ENCODE peak calls at places on chromosomes 4 and X, in seven cellular contexts. M is PC-3, N is GM23338, J is GM23248, E is SK-N-SH, C is HCT116, I is OCI-LY7. U is an unnamed sample. For H3K4me1, the result is how much of the 10 kb centered on the place peaks cover.

GRCh38 chr4:21802406-21802805 is 146.2 kb downstream of the KCNIP4 start:
- DNase-seq in M (peak), I (no peak), N (no peak), E (no peak), C (no peak), J (peak), U (no peak)

GRCh38 chr4:83850435-83850834 is 314.5 kb downstream of the GPAT3 start:
- DNase-seq in N (peak), J (peak), M (peak), C (no peak), I (no peak), E (no peak), U (no peak)

GRCh38 chr4:140168936-140169335 is 15.0 kb upstream of the MAML3 start:
- DNase-seq in E (no peak), C (no peak), I (no peak), N (no peak), M (no peak), J (no peak), U (no peak)

GRCh38 chr4:121827851-121828250 is 4.2 kb upstream of the CCNA2 start:
- DNase-seq in N (no peak), C (no peak), E (no peak), I (no peak), J (peak), M (peak), U (no peak)

GRCh38 chr4:11640584-11640983 is 211.9 kb upstream of the HS3ST1 start:
- DNase-seq in M (peak), N (no peak), E (no peak), C (no peak), J (no peak), I (no peak), U (no peak)

GRCh38 chr4:152661649-152662048 is 18.1 kb downstream of the TMEM154 start:
- DNase-seq in N (no peak), J (no peak), I (peak), C (no peak), E (no peak), M (no peak), U (no peak)

GRCh38 chr4:182738283-182739047 is 178.7 kb downstream of the DCTD start:
- DNase-seq in M (peak), E (no peak), I (no peak), J (peak), C (no peak), N (no peak), U (no peak)

GRCh38 chr4:141416677-141417363 is 196.1 kb downstream of the ZNF330 start:
- DNase-seq in N (peak), M (no peak), I (no peak), E (no peak), C (no peak), J (peak), U (no peak)

GRCh38 chr4:34723606-34724005 is 1520.7 kb downstream of the ARAP2 start:
- DNase-seq in M (no peak), C (no peak), I (no peak), E (no peak), J (no peak), N (no peak), U (no peak)

GRCh38 chrX:138921031-138921430 is 209.5 kb upstream of the FGF13 start:
- DNase-seq in M (peak), N (no peak), E (no peak), I (no peak), J (no peak), C (no peak), U (no peak)

GRCh38 chr4:8353158-8353495 is 83.6 kb downstream of the HTRA3 start:
- DNase-seq in M (no peak), E (no peak), I (no peak), J (no peak), N (no peak), C (no peak), U (no peak)

GRCh38 chr4:152997771-152998487 is 61.8 kb downstream of the FHDC1 start:
- DNase-seq in E (no peak), N (no peak), J (no peak), C (no peak), I (no peak), M (peak), U (peak)

GRCh38 chr4:8867624-8868320 is 3.9 kb downstream of the HMX1 start:
- DNase-seq in M (no peak), I (no peak), N (peak), E (no peak), J (no peak), C (no peak), U (no peak)

GRCh38 chrX:96889726-96890125 is 6.0 kb downstream of the RPA4 start:
- DNase-seq in N (peak), I (no peak), E (no peak), J (no peak), C (no peak), M (no peak), U (no peak)

GRCh38 chr4:71064521-71064920 is 71.1 kb downstream of the DCK start:
- DNase-seq in N (no peak), J (no peak), M (no peak), I (no peak), E (no peak), C (no peak), U (no peak)

GRCh38 chr4:71063711-71064110 is 70.3 kb downstream of the DCK start:
- DNase-seq in C (no peak), N (no peak), E (no peak), M (no peak), J (no peak), I (no peak), U (no peak)

GRCh38 chr4:71065991-71066390 is 72.5 kb downstream of the DCK start:
- DNase-seq in N (no peak), M (no peak), C (no peak), I (no peak), J (no peak), E (no peak), U (no peak)

GRCh38 chr4:71066737-71067716 is 73.6 kb downstream of the DCK start:
- DNase-seq in I (no peak), E (no peak), M (peak), C (no peak), N (no peak), J (no peak), U (no peak)

DNA sequence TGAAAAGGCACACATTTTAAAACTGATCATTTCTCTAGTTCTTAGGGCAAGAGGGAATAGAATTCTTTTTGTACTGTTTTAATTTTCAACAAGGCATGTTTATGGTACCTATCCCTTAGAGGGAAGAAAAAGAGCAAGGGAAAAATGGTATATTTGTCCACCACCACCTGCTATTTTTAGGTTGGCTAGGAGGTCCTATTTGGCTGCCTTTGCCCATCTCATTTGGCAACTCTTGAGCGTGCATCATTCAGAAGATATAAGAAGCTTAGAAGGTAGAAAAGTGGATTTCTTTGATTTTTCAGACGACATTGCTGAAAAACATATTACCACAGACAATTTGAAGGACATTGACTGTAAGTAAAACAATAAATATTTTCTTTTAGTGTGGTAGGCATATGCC is 69.0 kb downstream of the DCK start:
- DNase-seq in N (no peak), I (no peak), M (no peak), C (no peak), E (no peak), J (no peak), U (no peak)
- TF ChIP-seq EZH2phosphoT487 in N (no peak), I (no peak), M (no peak), C (no peak), E (no peak), J (no peak), U (no peak)

GRCh38 chr4:188624370-188624769 is 485.1 kb downstream of the TRIML1 start:
- DNase-seq in M (no peak), I (no peak), C (no peak), J (no peak), E (no peak), N (no peak), U (no peak)
- H3K4me1 ChIP-seq in M (under half), I (under half), C (under half), J (under half), E (under half), N (under half), U (under half)

GRCh38 chr4:128831526-128832252 is 22.2 kb downstream of the JADE1 start:
- DNase-seq in C (no peak), N (peak), J (no peak), I (no peak), E (peak), M (no peak), U (peak)

GRCh38 chr4:128830906-128831525 is 21.5 kb downstream of the JADE1 start:
- DNase-seq in M (no peak), N (no peak), J (no peak), C (no peak), E (no peak), I (peak), U (no peak)

GRCh38 chr4:128837198-128837597 is 27.7 kb downstream of the JADE1 start:
- DNase-seq in I (no peak), N (no peak), C (no peak), J (no peak), E (no peak), M (no peak), U (no peak)

GRCh38 chr4:128835498-128836222 is 26.2 kb downstream of the JADE1 start:
- DNase-seq in J (no peak), E (no peak), N (no peak), M (no peak), C (no peak), I (no peak), U (no peak)

DNA sequence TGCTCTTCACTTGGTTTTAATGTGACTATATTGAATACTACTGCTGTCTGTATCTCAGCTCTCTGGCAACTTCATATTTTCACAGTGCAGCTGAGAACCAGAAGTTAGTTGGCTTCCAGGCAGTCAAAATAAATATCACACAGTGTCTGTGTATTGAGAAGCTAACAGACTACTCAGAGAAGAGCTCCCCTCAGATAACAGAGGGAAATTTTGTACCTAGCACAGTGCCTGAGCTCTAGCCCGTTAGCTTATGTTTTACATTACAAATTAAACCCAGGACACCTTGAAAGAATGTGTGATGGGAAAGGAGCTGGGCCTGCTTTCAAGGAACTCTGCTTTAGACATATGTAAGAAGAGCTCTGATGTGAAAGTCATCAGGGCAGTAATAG is 22.7 kb downstream of the JADE1 start:
- DNase-seq in N (no peak), E (no peak), M (no peak), C (no peak), J (no peak), I (no peak), U (no peak)
- TF ChIP-seq EZH2phosphoT487 in N (no peak), E (no peak), M (no peak), C (no peak), J (no peak), I (no peak), U (no peak)

DNA sequence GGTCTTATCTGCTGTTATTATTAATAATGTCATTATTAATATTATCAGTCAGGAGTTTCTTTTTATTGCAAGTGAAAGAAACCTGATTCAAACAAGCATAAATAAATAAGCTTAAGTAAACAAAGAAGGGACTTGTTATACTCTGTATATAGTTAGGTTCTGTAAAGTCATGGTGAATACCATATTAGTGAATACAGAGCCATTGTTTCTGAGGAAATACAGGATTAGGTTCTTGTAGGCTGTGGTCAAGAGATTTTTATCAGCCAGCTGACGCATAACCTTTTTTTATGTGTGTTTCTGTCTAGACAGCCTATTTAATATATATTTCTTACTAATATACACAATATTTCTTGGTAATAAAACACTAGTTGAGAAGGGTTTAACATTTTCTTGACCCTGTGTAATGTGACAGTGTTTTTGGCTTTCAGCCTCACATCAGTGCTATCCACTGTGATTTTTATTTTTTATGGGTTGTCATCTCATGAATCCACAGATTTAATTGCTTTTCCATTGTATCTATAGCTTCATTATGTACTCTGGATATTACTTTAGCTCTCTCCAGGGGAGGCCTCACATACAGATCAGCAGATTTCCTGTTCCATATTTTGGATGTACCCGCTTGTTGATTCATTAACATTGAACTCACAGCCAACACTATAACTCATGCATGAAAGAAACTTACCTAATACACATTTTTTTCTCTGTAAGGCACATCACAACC is 8.0 kb downstream of the HERC3 start:
- DNase-seq in C (no peak), N (no peak), I (no peak), M (peak), J (peak), E (no peak), U (no peak)
- H3K4me1 ChIP-seq in C (under half), N (under half), I (under half), M (under half), J (under half), E (under half), U (under half)

DNA sequence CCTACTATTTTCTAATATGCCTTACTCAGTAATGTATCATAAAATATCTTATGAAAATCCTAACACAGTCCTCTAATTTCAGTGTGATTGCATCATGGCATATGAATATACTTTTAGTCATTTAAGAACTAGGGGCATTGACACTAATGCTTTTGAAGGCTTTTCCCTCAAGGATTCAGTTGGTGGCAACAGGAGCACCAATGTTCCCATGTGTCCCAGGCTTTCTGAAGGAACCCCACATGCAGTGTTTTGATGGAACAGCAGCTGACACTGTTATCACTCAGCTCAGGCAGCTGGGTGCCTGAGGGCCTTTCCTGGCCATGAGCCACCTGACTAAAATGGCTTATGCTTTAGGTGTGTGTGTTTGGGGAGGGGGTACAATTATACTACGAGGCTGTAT is 348.3 kb downstream of the ARHGAP24 start:
- DNase-seq in J (peak), C (peak), E (peak), M (peak), N (peak), I (no peak), U (no peak)
- TF ChIP-seq EZH2phosphoT487 in J (no peak), C (no peak), E (no peak), M (no peak), N (no peak), I (no peak), U (no peak)

DNA sequence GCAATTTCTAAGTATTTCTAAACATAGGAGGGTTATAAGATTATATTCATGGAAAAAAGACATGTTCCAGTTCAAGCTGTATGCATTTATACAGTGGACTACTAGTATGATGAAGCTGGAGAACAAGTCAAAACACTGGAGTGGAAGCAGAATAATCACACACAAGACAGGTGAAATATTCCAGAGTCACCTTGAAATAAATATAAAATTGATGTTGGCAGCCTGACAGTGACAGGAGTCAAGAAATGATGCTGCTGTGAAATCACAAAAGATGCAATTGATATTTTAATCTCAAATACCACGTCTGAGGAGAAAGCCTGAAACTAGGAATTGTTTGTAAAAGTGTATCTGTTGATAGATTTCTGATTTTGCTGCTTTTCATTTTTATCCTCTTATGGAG is 667.3 kb downstream of the IL1RAPL1 start:
- DNase-seq in E (no peak), M (no peak), N (no peak), I (no peak), J (no peak), C (no peak), U (no peak)
- H3K4me1 ChIP-seq in E (under half), M (under half), N (under half), I (under half), J (under half), C (under half), U (under half)

DNA sequence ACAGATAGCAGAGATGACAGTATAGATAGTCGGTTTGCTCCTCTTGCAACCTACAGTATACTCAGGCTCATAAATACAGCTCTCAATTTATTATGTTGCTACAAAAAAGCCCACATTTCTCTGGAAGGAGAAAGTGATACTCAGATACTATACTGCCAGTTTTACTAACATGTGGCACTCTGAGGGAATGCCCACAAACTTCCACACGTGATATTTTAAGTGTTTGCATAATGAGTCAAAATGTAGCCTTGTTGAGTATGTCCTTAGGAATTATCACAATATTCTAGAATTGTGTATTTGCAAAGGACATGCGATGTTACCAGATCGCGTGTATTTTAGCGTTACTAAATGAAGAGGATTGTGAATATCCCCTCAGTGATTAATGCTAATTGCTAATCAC is 929.1 kb downstream of the STIM2 start:
- DNase-seq in I (no peak), J (peak), M (peak), N (no peak), E (no peak), C (no peak), U (no peak)
- TF ChIP-seq EZH2phosphoT487 in I (no peak), J (no peak), M (no peak), N (no peak), E (no peak), C (no peak), U (no peak)

GRCh38 chr4:99207911-99208718 is 10.9 kb downstream of the ADH6 start:
- DNase-seq in N (no peak), J (peak), C (no peak), I (no peak), M (no peak), E (no peak), U (no peak)
- H3K4me1 ChIP-seq in N (under half), J (under half), C (under half), I (under half), M (under half), E (under half), U (under half)

DNA sequence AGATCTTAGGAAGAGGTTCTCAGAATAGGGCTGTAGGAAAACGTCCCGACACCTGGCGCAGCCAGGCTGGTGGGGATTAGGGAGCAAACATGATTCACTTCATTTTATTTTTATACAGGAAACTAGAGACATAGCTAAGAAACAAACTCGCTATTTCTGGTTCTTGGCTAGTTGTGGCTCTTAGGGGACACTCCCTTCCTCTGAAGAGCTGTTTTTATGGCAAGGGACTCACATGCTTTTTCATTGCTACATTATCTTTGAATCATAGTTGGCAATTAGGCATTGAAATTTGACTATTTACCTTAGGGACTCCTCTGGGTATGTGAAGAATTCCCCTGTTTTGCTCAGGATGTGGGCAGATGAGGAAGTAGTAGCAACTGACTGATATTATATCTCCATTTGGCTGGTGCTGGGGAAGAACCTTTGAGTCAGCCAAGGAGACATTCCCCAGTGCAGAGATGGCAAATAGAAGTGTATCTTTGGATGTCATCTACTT is 174.5 kb downstream of the SMIM20 start:
- DNase-seq in N (no peak), M (peak), I (no peak), E (no peak), C (no peak), J (peak), U (no peak)
- TF ChIP-seq EZH2phosphoT487 in N (no peak), M (no peak), I (no peak), E (no peak), C (no peak), J (peak), U (no peak)